ENCODE peak calls at places on chromosome 18, in seven cellular contexts. A, Y, F, N, S, U and K are unnamed samples.

GRCh38 chr18:76503595-76503994 is 8.6 kb upstream of the ZNF516 start:
- ATAC-seq in A (no peak), Y (no peak), F (no peak), N (no peak), S (no peak), U (no peak), K (no peak)

GRCh38 chr18:61742555-61743429 is 150.0 kb downstream of the RNF152 start:
- ATAC-seq in A (no peak), Y (peak; percentile 11), F (peak; percentile 11), N (no peak), S (no peak), U (no peak), K (no peak)

GRCh38 chr18:944440-944839 is 39.8 kb downstream of the ADCYAP1 start:
- ATAC-seq in A (no peak), Y (no peak), F (no peak), N (no peak), S (no peak), U (no peak), K (no peak)

GRCh38 chr18:78477840-78478239 is 501.8 kb upstream of the SALL3 start:
- ATAC-seq in A (no peak), Y (no peak), F (no peak), N (no peak), S (no peak), U (no peak), K (no peak)

GRCh38 chr18:40414155-40414754 is 1540.8 kb upstream of the PIK3C3 start:
- ATAC-seq in A (no peak), Y (peak; percentile 45), F (no peak), N (no peak), S (no peak), U (no peak), K (no peak)

GRCh38 chr18:45270289-45270771 is 344.9 kb upstream of the SLC14A2 start:
- ATAC-seq in A (no peak), Y (no peak), F (peak; percentile 92), N (no peak), S (no peak), U (no peak), K (no peak)

GRCh38 chr18:22207022-22207758 is 37.8 kb downstream of the GATA6 start:
- ATAC-seq in A (no peak), Y (no peak), F (no peak), N (no peak), S (no peak), U (no peak), K (no peak)

GRCh38 chr18:31268985-31269406 is 49.0 kb upstream of the DSG1 start:
- ATAC-seq in A (no peak), Y (peak; percentile 41), F (peak; percentile 50), N (no peak), S (peak; percentile 35), U (no peak), K (peak; percentile 60)

GRCh38 chr18:54528942-54529376 is 62.1 kb upstream of the DYNAP start:
- ATAC-seq in A (no peak), Y (no peak), F (no peak), N (no peak), S (no peak), U (no peak), K (no peak)

GRCh38 chr18:13147146-13147545 is 71.4 kb upstream of the LDLRAD4 start:
- ATAC-seq in A (no peak), Y (no peak), F (peak; percentile 28), N (no peak), S (no peak), U (no peak), K (no peak)

GRCh38 chr18:56068030-56068671 is 480.2 kb upstream of the TCF4 start:
- ATAC-seq in A (no peak), Y (peak; percentile 96), F (no peak), N (no peak), S (no peak), U (no peak), K (peak; percentile 86)

GRCh38 chr18:35247412-35248249 is 6.8 kb downstream of the ZNF397 start:
- ATAC-seq in A (no peak), Y (no peak), F (no peak), N (no peak), S (no peak), U (no peak), K (no peak)

GRCh38 chr18:13548944-13549878 is 177.1 kb downstream of the FAM210A start:
- ATAC-seq in A (no peak), Y (no peak), F (peak; percentile 22), N (no peak), S (no peak), U (no peak), K (no peak)

GRCh38 chr18:76725445-76725844 is 96.9 kb upstream of the ZNF236 start:
- ATAC-seq in A (no peak), Y (no peak), F (no peak), N (no peak), S (no peak), U (no peak), K (no peak)